ENCODE peak calls at places on chromosomes 11 and 22, in nine cellular contexts. One of them, this sample, is unnamed.

GRCh38 chr22:26658671-26659478 is 1.5 kb downstream of the MIAT start:
- DNase-seq in stomach: peak; percentile 40
- DNase-seq in A549: peak; percentile 93
- DNase-seq in tibial nerve: peak; percentile 16
- DNase-seq in HepG2: no peak
- DNase-seq in transverse colon: peak; percentile 68
- DNase-seq in suprapubic skin: no peak
- DNase-seq in ovary: no peak
- DNase-seq in sigmoid colon: no peak
- DNase-seq in this sample: peak; percentile 69

GRCh38 chr22:40215266-40215665 is 37.5 kb downstream of the TNRC6B start:
- DNase-seq in transverse colon: no peak
- DNase-seq in stomach: peak; percentile 28
- DNase-seq in suprapubic skin: peak; percentile 55
- DNase-seq in HepG2: no peak
- DNase-seq in A549: no peak
- DNase-seq in tibial nerve: no peak
- DNase-seq in sigmoid colon: no peak
- DNase-seq in ovary: no peak
- DNase-seq in this sample: peak; percentile 75

GRCh38 chr11:80587906-80588305 is 1147.1 kb upstream of the TENM4 start:
- DNase-seq in A549: no peak
- DNase-seq in stomach: no peak
- DNase-seq in sigmoid colon: no peak
- DNase-seq in suprapubic skin: no peak
- DNase-seq in transverse colon: no peak
- DNase-seq in ovary: no peak
- DNase-seq in tibial nerve: no peak
- DNase-seq in HepG2: no peak
- DNase-seq in this sample: no peak

GRCh38 chr11:115581871-115582639 is 77.8 kb upstream of the CADM1 start:
- DNase-seq in HepG2: no peak
- DNase-seq in transverse colon: peak; percentile 45
- DNase-seq in suprapubic skin: no peak
- DNase-seq in ovary: no peak
- DNase-seq in stomach: no peak
- DNase-seq in sigmoid colon: no peak
- DNase-seq in A549: peak; percentile 9
- DNase-seq in tibial nerve: no peak
- DNase-seq in this sample: no peak

GRCh38 chr11:111322534-111322933 is 24.2 kb downstream of the POU2AF3 start:
- DNase-seq in transverse colon: no peak
- DNase-seq in stomach: no peak
- DNase-seq in HepG2: no peak
- DNase-seq in sigmoid colon: no peak
- DNase-seq in A549: no peak
- DNase-seq in tibial nerve: no peak
- DNase-seq in ovary: no peak
- DNase-seq in suprapubic skin: no peak
- DNase-seq in this sample: no peak

GRCh38 chr22:42301742-42302102 is 31.3 kb upstream of the TCF20 start:
- DNase-seq in tibial nerve: no peak
- DNase-seq in transverse colon: no peak
- DNase-seq in A549: no peak
- DNase-seq in stomach: no peak
- DNase-seq in HepG2: no peak
- DNase-seq in ovary: no peak
- DNase-seq in suprapubic skin: no peak
- DNase-seq in sigmoid colon: no peak
- DNase-seq in this sample: peak; percentile 71

GRCh38 chr11:205221-206001 is 1.8 kb downstream of the BET1L start:
- DNase-seq in tibial nerve: no peak
- DNase-seq in HepG2: no peak
- DNase-seq in sigmoid colon: peak; percentile 58
- DNase-seq in suprapubic skin: no peak
- DNase-seq in ovary: peak; percentile 21
- DNase-seq in transverse colon: no peak
- DNase-seq in A549: no peak
- DNase-seq in stomach: peak; percentile 23
- DNase-seq in this sample: no peak

GRCh38 chr11:7904910-7905309 is 26.2 kb downstream of the OR10A6 start:
- DNase-seq in HepG2: no peak
- DNase-seq in tibial nerve: no peak
- DNase-seq in ovary: no peak
- DNase-seq in transverse colon: no peak
- DNase-seq in A549: no peak
- DNase-seq in stomach: no peak
- DNase-seq in sigmoid colon: no peak
- DNase-seq in suprapubic skin: no peak
- DNase-seq in this sample: no peak

GRCh38 chr11:108732395-108732794 is 67.5 kb downstream of the DDX10 start:
- DNase-seq in HepG2: no peak
- DNase-seq in sigmoid colon: no peak
- DNase-seq in A549: no peak
- DNase-seq in ovary: no peak
- DNase-seq in suprapubic skin: no peak
- DNase-seq in stomach: no peak
- DNase-seq in tibial nerve: no peak
- DNase-seq in transverse colon: no peak
- DNase-seq in this sample: peak; percentile 20

GRCh38 chr11:108733479-108734116 is 68.7 kb downstream of the DDX10 start:
- DNase-seq in tibial nerve: no peak
- DNase-seq in transverse colon: no peak
- DNase-seq in suprapubic skin: no peak
- DNase-seq in sigmoid colon: no peak
- DNase-seq in HepG2: no peak
- DNase-seq in stomach: no peak
- DNase-seq in ovary: no peak
- DNase-seq in A549: no peak
- DNase-seq in this sample: no peak

DNA sequence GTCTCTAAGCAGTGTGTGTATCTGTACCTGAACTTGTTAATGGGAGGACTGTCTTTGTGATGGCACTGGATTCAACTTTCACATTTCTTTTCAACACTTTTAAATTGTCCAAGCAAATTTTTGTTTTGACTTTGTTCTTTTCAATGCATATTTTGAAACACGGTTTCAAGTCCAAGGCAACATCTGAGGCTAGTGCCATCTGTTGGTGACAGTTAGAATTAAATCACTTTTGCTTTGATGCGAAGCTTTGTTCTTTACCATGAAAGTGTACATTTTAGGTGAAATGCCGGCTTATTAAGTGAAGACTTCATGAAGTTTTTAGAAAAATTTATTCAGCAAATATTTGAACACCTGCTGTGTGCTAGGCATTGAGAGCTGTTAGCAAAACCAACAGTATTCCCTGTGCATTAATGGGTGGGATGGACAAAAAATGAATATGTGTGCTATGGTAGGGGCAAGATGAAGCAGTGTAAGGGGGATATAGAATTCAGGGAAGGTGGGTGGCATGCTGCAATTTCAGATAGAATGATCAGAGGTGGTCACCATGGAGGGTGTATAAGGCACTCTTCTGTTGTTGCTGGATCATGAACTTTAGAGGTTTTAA is 70.2 kb downstream of the DDX10 start:
- DNase-seq in stomach: no peak
- DNase-seq in A549: peak; percentile 14
- DNase-seq in suprapubic skin: no peak
- DNase-seq in sigmoid colon: no peak
- DNase-seq in transverse colon: no peak
- DNase-seq in tibial nerve: no peak
- DNase-seq in HepG2: peak; percentile 21
- DNase-seq in ovary: no peak
- DNase-seq in this sample: no peak
- H3K4me3 ChIP-seq in stomach: no peak overlapping the region
- H3K4me3 ChIP-seq in A549: no peak overlapping the region
- H3K4me3 ChIP-seq in suprapubic skin: no peak overlapping the region
- H3K4me3 ChIP-seq in sigmoid colon: no peak overlapping the region
- H3K4me3 ChIP-seq in transverse colon: no peak overlapping the region
- H3K4me3 ChIP-seq in tibial nerve: no peak overlapping the region
- H3K4me3 ChIP-seq in HepG2: no peak overlapping the region
- H3K4me3 ChIP-seq in ovary: no peak overlapping the region
- H3K4me3 ChIP-seq in this sample: no peak overlapping the region

GRCh38 chr11:130390071-130390758 is 38.2 kb downstream of the ADAMTS8 start:
- DNase-seq in transverse colon: no peak
- DNase-seq in stomach: peak; percentile 40
- DNase-seq in A549: peak; percentile 52
- DNase-seq in HepG2: peak; percentile 66
- DNase-seq in sigmoid colon: no peak
- DNase-seq in tibial nerve: peak; percentile 13
- DNase-seq in ovary: no peak
- DNase-seq in suprapubic skin: no peak
- DNase-seq in this sample: no peak

GRCh38 chr11:130391692-130392091 is 36.7 kb downstream of the ADAMTS8 start:
- DNase-seq in suprapubic skin: no peak
- DNase-seq in transverse colon: no peak
- DNase-seq in ovary: no peak
- DNase-seq in A549: no peak
- DNase-seq in sigmoid colon: peak; percentile 87
- DNase-seq in HepG2: no peak
- DNase-seq in tibial nerve: no peak
- DNase-seq in stomach: no peak
- DNase-seq in this sample: no peak

GRCh38 chr11:130389315-130389935 is 39.0 kb downstream of the ADAMTS8 start:
- DNase-seq in suprapubic skin: no peak
- DNase-seq in HepG2: no peak
- DNase-seq in ovary: no peak
- DNase-seq in sigmoid colon: no peak
- DNase-seq in transverse colon: peak; percentile 63
- DNase-seq in A549: no peak
- DNase-seq in stomach: no peak
- DNase-seq in tibial nerve: no peak
- DNase-seq in this sample: no peak

GRCh38 chr11:130383363-130384168 is 44.8 kb downstream of the ADAMTS8 start:
- DNase-seq in ovary: no peak
- DNase-seq in transverse colon: no peak
- DNase-seq in suprapubic skin: no peak
- DNase-seq in tibial nerve: no peak
- DNase-seq in sigmoid colon: no peak
- DNase-seq in stomach: no peak
- DNase-seq in A549: no peak
- DNase-seq in HepG2: peak; percentile 44
- DNase-seq in this sample: no peak

DNA sequence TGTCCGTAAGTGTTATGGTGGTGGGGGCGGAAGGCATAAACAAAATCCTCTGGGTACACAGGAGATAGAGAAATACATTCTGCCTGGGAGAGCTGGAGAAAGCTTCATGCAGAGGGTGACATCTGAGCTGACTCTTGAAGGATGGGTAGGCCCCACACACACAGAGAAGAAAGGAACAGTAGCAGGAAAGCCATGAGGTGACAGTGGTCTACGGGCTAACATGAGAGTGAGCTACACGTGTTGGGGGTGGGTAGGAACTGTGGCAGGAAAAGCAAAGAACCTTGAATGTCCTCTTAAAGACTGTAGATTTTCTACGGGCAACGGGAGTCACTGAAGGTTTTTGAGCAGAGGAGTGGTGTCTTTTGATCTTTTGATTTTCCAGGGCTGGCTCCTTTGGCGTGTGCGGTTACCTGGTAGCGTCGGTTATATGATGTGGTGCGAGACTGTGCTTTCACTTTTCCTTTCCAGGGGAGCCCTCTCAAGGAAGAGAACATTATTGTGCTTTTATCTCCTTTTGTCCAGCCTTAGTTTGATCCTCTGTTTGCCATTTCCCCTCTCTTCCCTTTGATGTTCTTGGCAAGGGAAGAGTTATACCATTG is 39.7 kb downstream of the ADAMTS8 start:
- DNase-seq in suprapubic skin: no peak
- DNase-seq in tibial nerve: no peak
- DNase-seq in HepG2: no peak
- DNase-seq in A549: no peak
- DNase-seq in sigmoid colon: no peak
- DNase-seq in stomach: no peak
- DNase-seq in transverse colon: no peak
- DNase-seq in ovary: no peak
- DNase-seq in this sample: no peak
- TF ChIP-seq EP300 in suprapubic skin: no peak
- TF ChIP-seq EP300 in tibial nerve: no peak
- TF ChIP-seq EP300 in HepG2: no peak
- TF ChIP-seq EP300 in A549: no peak
- TF ChIP-seq EP300 in sigmoid colon: no peak
- TF ChIP-seq EP300 in stomach: no peak
- TF ChIP-seq EP300 in transverse colon: no peak
- TF ChIP-seq EP300 in ovary: no peak
- TF ChIP-seq EP300 in this sample: no peak

GRCh38 chr11:6637871-6638270 is 17.7 kb downstream of the DCHS1 start:
- DNase-seq in transverse colon: no peak
- DNase-seq in A549: no peak
- DNase-seq in stomach: peak; percentile 67
- DNase-seq in suprapubic skin: no peak
- DNase-seq in ovary: no peak
- DNase-seq in HepG2: no peak
- DNase-seq in sigmoid colon: peak; percentile 70
- DNase-seq in tibial nerve: no peak
- DNase-seq in this sample: no peak

GRCh38 chr11:6635082-6635932 is 16.1 kb upstream of the TPP1 start:
- DNase-seq in sigmoid colon: peak; percentile 80
- DNase-seq in A549: no peak
- DNase-seq in tibial nerve: peak; percentile 33
- DNase-seq in suprapubic skin: no peak
- DNase-seq in HepG2: peak; percentile 40
- DNase-seq in ovary: peak; percentile 67
- DNase-seq in stomach: no peak
- DNase-seq in transverse colon: peak; percentile 49
- DNase-seq in this sample: no peak

GRCh38 chr11:6634534-6634933 is 15.3 kb upstream of the TPP1 start:
- DNase-seq in HepG2: no peak
- DNase-seq in sigmoid colon: no peak
- DNase-seq in transverse colon: no peak
- DNase-seq in stomach: no peak
- DNase-seq in ovary: no peak
- DNase-seq in A549: no peak
- DNase-seq in tibial nerve: no peak
- DNase-seq in suprapubic skin: no peak
- DNase-seq in this sample: no peak

GRCh38 chr11:6638437-6638836 is 17.2 kb downstream of the DCHS1 start:
- DNase-seq in suprapubic skin: no peak
- DNase-seq in sigmoid colon: no peak
- DNase-seq in tibial nerve: no peak
- DNase-seq in ovary: no peak
- DNase-seq in stomach: no peak
- DNase-seq in A549: no peak
- DNase-seq in transverse colon: no peak
- DNase-seq in HepG2: no peak
- DNase-seq in this sample: no peak

DNA sequence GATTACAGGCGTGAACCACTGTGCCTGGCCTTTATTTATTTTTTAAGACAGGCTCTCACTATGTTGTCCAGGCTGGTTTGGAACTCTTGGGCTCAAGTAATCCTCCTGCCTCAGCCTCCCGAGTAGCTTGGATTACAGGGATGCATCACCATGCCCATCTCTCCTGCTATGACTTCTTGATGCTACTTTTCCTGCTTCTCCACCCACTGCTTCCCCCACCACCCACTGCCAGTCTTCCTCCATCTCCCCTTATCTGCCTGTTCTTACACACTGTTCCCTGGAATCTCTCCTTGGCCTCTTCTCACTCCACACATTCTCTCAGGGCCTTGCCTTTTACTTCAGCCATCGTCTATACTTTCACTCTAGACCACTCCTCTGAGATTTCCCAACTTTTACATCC is 17.3 kb upstream of the TPP1 start:
- DNase-seq in transverse colon: no peak
- DNase-seq in suprapubic skin: no peak
- DNase-seq in tibial nerve: no peak
- DNase-seq in HepG2: no peak
- DNase-seq in ovary: no peak
- DNase-seq in stomach: no peak
- DNase-seq in A549: no peak
- DNase-seq in sigmoid colon: no peak
- DNase-seq in this sample: no peak
- H3K4me1 ChIP-seq in transverse colon: peaks cover 14% of the 10 kb centered on the region
- H3K4me1 ChIP-seq in suprapubic skin: peaks cover 29% of the 10 kb centered on the region
- H3K4me1 ChIP-seq in tibial nerve: peaks cover 65% of the 10 kb centered on the region
- H3K4me1 ChIP-seq in HepG2: peaks cover 55% of the 10 kb centered on the region
- H3K4me1 ChIP-seq in ovary: peaks cover 10% of the 10 kb centered on the region
- H3K4me1 ChIP-seq in stomach: peaks cover 45% of the 10 kb centered on the region
- H3K4me1 ChIP-seq in A549: peaks cover 5% of the 10 kb centered on the region
- H3K4me1 ChIP-seq in sigmoid colon: peaks cover 61% of the 10 kb centered on the region
- H3K4me1 ChIP-seq in this sample: peaks cover 42% of the 10 kb centered on the region

DNA sequence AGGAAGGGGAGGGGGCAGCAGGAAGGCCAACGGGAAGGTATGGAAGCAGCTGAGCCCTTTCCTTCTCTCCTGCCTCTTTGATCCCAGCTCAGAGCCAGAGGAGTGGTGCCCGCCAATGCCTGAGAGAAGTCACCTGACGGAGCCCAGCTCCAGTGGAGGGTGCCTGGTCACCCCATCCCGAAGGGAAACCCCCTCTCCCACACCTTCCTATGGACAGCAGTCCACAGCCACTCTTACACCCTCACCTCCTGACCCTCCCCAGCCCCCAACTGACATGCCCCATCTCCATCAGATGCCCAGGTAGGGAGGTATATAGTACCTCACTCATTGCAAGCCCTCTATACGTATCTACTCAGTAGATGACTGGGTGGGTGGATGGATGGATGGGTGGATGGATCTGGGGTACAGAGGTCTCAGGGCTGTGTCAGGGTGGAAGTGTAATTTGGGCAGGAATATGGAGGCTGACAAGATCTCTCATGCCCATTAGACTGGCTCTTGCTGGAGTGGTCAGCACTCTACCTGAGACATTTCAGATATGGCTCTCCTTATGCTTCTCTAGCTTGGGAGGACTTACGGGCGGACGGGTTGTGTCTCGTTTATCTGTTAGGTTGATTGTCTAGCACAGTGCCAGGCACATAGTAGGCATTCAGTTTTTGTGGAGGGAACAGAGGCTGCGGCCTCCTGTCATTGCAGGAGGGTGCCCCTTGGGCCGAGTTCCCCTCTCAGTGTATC is 13.4 kb downstream of the ROBO3 start:
- DNase-seq in tibial nerve: no peak
- DNase-seq in transverse colon: no peak
- DNase-seq in suprapubic skin: no peak
- DNase-seq in HepG2: no peak
- DNase-seq in A549: no peak
- DNase-seq in sigmoid colon: no peak
- DNase-seq in stomach: no peak
- DNase-seq in ovary: no peak
- DNase-seq in this sample: no peak
- H3K4me3 ChIP-seq in tibial nerve: no peak overlapping the region
- H3K4me3 ChIP-seq in transverse colon: no peak overlapping the region
- H3K4me3 ChIP-seq in suprapubic skin: no peak overlapping the region
- H3K4me3 ChIP-seq in HepG2: no peak overlapping the region
- H3K4me3 ChIP-seq in A549: no peak overlapping the region
- H3K4me3 ChIP-seq in sigmoid colon: no peak overlapping the region
- H3K4me3 ChIP-seq in stomach: no peak overlapping the region
- H3K4me3 ChIP-seq in ovary: no peak overlapping the region
- H3K4me3 ChIP-seq in this sample: no peak overlapping the region

This sample was measured in upper lobe of left lung.